ENCODE peak calls at places on chromosomes 4 and X, in four cellular contexts. Q, R, M and G are unnamed samples.
A peak's percentile ranks its signal among the peaks of the same experiment; 100 is the strongest.

GRCh38 chr4:110619401-110620247 is 3.3 kb downstream of the PITX2 start:
- DNase-seq in R (no peak), M (no peak), Q (no peak), G (no peak)

GRCh38 chr4:115629270-115629669 is 515.9 kb upstream of the NDST4 start:
- DNase-seq in Q (no peak), R (no peak), M (no peak), G (no peak)

GRCh38 chr4:165351359-165352130 is 24.1 kb downstream of the MSMO1 start:
- DNase-seq in M (peak; percentile 43), Q (no peak), R (no peak), G (no peak)

GRCh38 chr4:109411964-109412363 is 21.7 kb upstream of the SEC24B start:
- DNase-seq in M (no peak), R (no peak), Q (no peak), G (no peak)

GRCh38 chrX:107676559-107677378 is 48.5 kb downstream of the PRPS1 start:
- DNase-seq in Q (peak; percentile 68), M (no peak), R (peak; percentile 84), G (no peak)

GRCh38 chr4:37685726-37686372 is 327 bp downstream of the RELL1 start:
- DNase-seq in M (no peak), R (peak; percentile 13), Q (peak; percentile 53), G (no peak)

GRCh38 chr4:20995015-20995414 is 294.8 kb downstream of the PACRGL start:
- DNase-seq in R (no peak), M (no peak), Q (no peak), G (no peak)

GRCh38 chr4:118352843-118353373 is at the start of gene PRSS12:
- DNase-seq in R (peak; percentile 83), M (peak; percentile 28), Q (peak; percentile 42), G (no peak)

GRCh38 chr4:152957437-152958185 is 21.5 kb downstream of the FHDC1 start:
- DNase-seq in R (peak; percentile 35), M (no peak), Q (peak; percentile 37), G (no peak)

GRCh38 chr4:7890635-7891393 is 48.8 kb downstream of the AFAP1 start:
- DNase-seq in R (no peak), M (peak; percentile 56), Q (no peak), G (no peak)

GRCh38 chr4:89307185-89307445 is 485 bp downstream of the GPRIN3 start:
- DNase-seq in Q (no peak), R (no peak), M (no peak), G (no peak)

GRCh38 chr4:153082322-153083301 is 121.6 kb upstream of the TRIM2 start:
- DNase-seq in Q (no peak), M (no peak), R (no peak), G (no peak)

GRCh38 chrX:10615931-10616780 is 4.2 kb downstream of the MID1 start:
- DNase-seq in Q (peak; percentile 44), M (no peak), R (peak; percentile 58), G (no peak)

GRCh38 chr4:110631582-110632505 is 9.0 kb upstream of the PITX2 start:
- DNase-seq in R (no peak), Q (peak; percentile 71), M (peak; percentile 54), G (no peak)

GRCh38 chrX:150844016-150844415 is 54.5 kb downstream of the CD99L2 start:
- DNase-seq in R (no peak), M (no peak), Q (no peak), G (no peak)

GRCh38 chrX:110359273-110359672 is 625 bp downstream of the RTL9 start:
- DNase-seq in R (no peak), M (no peak), Q (no peak), G (no peak)

GRCh38 chrX:108299101-108299591 is 139.1 kb downstream of the COL4A6 start:
- DNase-seq in R (no peak), Q (no peak), M (peak; percentile 66), G (peak; percentile 17)

GRCh38 chrX:1246816-1247215 is 21.8 kb upstream of the CSF2RA start:
- DNase-seq in Q (peak; percentile 50), M (peak; percentile 50), R (peak; percentile 70), G (peak; percentile 57)

GRCh38 chr4:20086768-20087167 is 164.9 kb upstream of the SLIT2 start:
- DNase-seq in R (no peak), Q (no peak), M (no peak), G (no peak)

GRCh38 chr4:2077537-2078460 is 18.7 kb downstream of the NAT8L start:
- DNase-seq in M (no peak), R (no peak), Q (no peak), G (no peak)

GRCh38 chr4:147739239-147739823 is 7.4 kb downstream of the ARHGAP10 start:
- DNase-seq in Q (no peak), M (no peak), R (no peak), G (no peak)

GRCh38 chr4:100786481-100786880 is 268.7 kb upstream of the EMCN start:
- DNase-seq in R (no peak), Q (no peak), M (no peak), G (no peak)

GRCh38 chr4:124948976-124949597 is 236.6 kb upstream of the ANKRD50 start:
- DNase-seq in R (no peak), Q (no peak), M (no peak), G (no peak)

GRCh38 chr4:8760561-8760960 is 111.1 kb downstream of the HMX1 start:
- DNase-seq in M (no peak), Q (no peak), R (no peak), G (no peak)

GRCh38 chrX:52576946-52577345 is 60.1 kb upstream of the XAGE1B start:
- DNase-seq in M (no peak), R (no peak), Q (no peak), G (no peak)

GRCh38 chr4:114476310-114476709 is 122.3 kb upstream of the UGT8 start:
- DNase-seq in R (no peak), Q (no peak), M (no peak), G (no peak)

GRCh38 chrX:11375614-11376119 is 82.5 kb downstream of the AMELX start:
- DNase-seq in Q (peak; percentile 45), M (no peak), R (no peak), G (no peak)

GRCh38 chrX:44872319-44872816 is 620 bp upstream of the KDM6A start:
- DNase-seq in R (no peak), Q (peak; percentile 49), M (no peak), G (no peak)

GRCh38 chrX:33298622-33299021 is 87.3 kb upstream of the DMD start:
- DNase-seq in M (no peak), Q (no peak), R (no peak), G (no peak)

GRCh38 chr4:126735294-126736132 is 897.2 kb upstream of the INTU start:
- DNase-seq in R (no peak), M (no peak), Q (peak; percentile 85), G (no peak)

GRCh38 chrX:136209016-136209738 is 42.0 kb downstream of the MAP7D3 start:
- DNase-seq in R (peak; percentile 69), M (no peak), Q (peak; percentile 50), G (no peak)

GRCh38 chr4:4226606-4227438 is at the start of gene OTOP1:
- DNase-seq in Q (peak; percentile 15), R (no peak), M (no peak), G (no peak)

GRCh38 chrX:70434352-70434866 is 10.2 kb upstream of the DLG3 start:
- DNase-seq in R (peak; percentile 87), M (peak; percentile 73), Q (peak; percentile 87), G (no peak)

GRCh38 chr4:117134386-117134785 is 49.0 kb upstream of the TRAM1L1 start:
- DNase-seq in M (peak; percentile 20), R (peak; percentile 37), Q (no peak), G (peak; percentile 0)
- TF ChIP-seq TARDBP in M (no peak), R (no peak), Q (no peak), G (no peak)

GRCh38 chrX:3526084-3526483 is 179.6 kb upstream of the MXRA5 start:
- DNase-seq in Q (no peak), R (no peak), M (no peak), G (no peak)

GRCh38 chrX:3520458-3520857 is 174.0 kb upstream of the MXRA5 start:
- DNase-seq in R (no peak), M (no peak), Q (no peak), G (no peak)

GRCh38 chrX:3522016-3522690 is 175.7 kb upstream of the MXRA5 start:
- DNase-seq in R (no peak), Q (no peak), M (no peak), G (no peak)

GRCh38 chrX:3518870-3519269 is 172.4 kb upstream of the MXRA5 start:
- DNase-seq in R (no peak), Q (peak; percentile 5), M (peak; percentile 2), G (no peak)

GRCh38 chrX:3520987-3521875 is 174.8 kb upstream of the MXRA5 start:
- DNase-seq in M (no peak), Q (no peak), R (no peak), G (no peak)
- TF ChIP-seq TARDBP in M (no peak), Q (no peak), R (no peak), G (no peak)

DNA sequence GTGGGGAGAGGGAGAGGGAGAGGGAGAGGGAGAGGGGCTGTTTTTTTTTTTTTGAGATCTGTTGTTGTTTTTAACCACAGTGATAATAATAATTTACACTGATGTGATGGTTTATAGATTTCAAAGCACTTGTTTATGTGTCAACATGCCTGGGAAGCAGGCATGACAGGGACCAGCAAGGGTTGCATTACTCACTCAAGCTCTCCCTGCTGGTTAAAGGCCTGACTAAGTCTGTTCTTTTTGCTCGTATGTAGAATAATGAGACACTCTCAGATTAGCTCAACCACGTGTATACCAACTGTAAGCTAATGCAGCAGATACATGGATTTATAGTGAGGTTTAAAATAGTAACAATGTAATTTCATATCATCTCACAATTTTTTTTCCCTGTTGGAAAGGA is 134.6 kb upstream of the BOD1L1 start:
- DNase-seq in R (no peak), Q (no peak), M (no peak), G (no peak)
- TF ChIP-seq TARDBP in R (no peak), Q (no peak), M (no peak), G (no peak)

DNA sequence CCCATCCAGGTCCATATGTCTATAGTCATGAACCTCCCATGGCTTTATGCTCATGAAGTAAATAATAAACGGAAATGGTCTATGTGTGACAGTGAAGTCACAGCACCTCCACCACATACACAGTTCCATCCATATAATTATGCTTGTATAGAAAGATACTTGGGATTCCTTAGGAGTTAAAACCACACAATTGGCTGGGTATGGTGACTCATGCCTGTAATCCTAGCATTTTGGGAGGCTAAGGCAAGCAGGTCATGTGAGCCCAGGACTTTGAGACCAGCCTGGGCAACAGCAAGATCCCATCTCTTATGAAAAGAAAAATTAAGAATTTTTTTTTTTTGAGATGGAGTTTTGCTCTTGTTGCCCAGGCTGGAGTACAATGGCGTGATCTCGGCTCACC is 55.6 kb upstream of the RBM47 start:
- DNase-seq in Q (no peak), R (no peak), M (peak; percentile 26), G (no peak)
- TF ChIP-seq TARDBP in Q (no peak), R (no peak), M (no peak), G (no peak)

DNA sequence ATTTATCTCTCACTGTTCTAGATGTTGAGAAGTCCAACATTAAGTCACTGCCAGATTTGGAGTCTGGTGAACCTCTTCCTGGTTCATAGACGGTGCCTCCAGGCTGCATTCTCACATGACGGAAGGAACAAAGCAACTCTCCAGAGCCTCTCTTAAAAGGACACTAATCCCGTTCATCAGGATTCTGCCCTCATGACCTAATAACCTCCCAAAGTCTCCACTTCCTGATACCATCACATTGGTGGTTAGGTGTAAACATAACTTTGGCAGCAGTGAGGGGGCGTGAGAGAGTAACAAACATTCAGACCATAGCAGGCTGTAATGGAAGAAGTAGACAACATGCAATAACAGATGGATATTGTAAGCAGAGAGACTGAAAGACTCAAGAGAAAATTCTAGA is 388.6 kb downstream of the PDHA2 start:
- DNase-seq in M (peak; percentile 1), Q (no peak), R (no peak), G (no peak)
- TF ChIP-seq TARDBP in M (no peak), Q (no peak), R (no peak), G (no peak)

GRCh38 chrX:103607385-103608304 is at the start of gene TCEAL3:
- DNase-seq in M (no peak), Q (no peak), R (no peak), G (no peak)
- TF ChIP-seq TARDBP in M (no peak), Q (no peak), R (no peak), G (no peak)